ENCODE peak calls at places on chromosome 12, in six cellular contexts. One of them, this sample, is unnamed.

GRCh38 chr12:59627582-59627981 is 31.8 kb downstream of the SLC16A7 start:
- DNase-seq in GM23248: no peak
- DNase-seq in HCT116: no peak
- DNase-seq in AG20443: no peak
- DNase-seq in anterior cingulate cortex: no peak
- DNase-seq in NCI-H526 treated with DMSO at 0.1 percent for 48 hours: no peak
- DNase-seq in this sample: no peak

GRCh38 chr12:110330124-110330523 is 49.1 kb downstream of the ATP2A2 start:
- DNase-seq in GM23248: no peak
- DNase-seq in HCT116: no peak
- DNase-seq in AG20443: no peak
- DNase-seq in anterior cingulate cortex: no peak
- DNase-seq in NCI-H526 treated with DMSO at 0.1 percent for 48 hours: no peak
- DNase-seq in this sample: no peak

GRCh38 chr12:88185988-88186387 is 43.9 kb downstream of the TMTC3 start:
- DNase-seq in GM23248: peak
- DNase-seq in HCT116: peak
- DNase-seq in AG20443: peak
- DNase-seq in anterior cingulate cortex: no peak
- DNase-seq in NCI-H526 treated with DMSO at 0.1 percent for 48 hours: peak
- DNase-seq in this sample: no peak

GRCh38 chr12:63150255-63151060 is 543 bp downstream of the AVPR1A start:
- DNase-seq in GM23248: peak
- DNase-seq in HCT116: no peak
- DNase-seq in AG20443: peak
- DNase-seq in anterior cingulate cortex: no peak
- DNase-seq in NCI-H526 treated with DMSO at 0.1 percent for 48 hours: peak
- DNase-seq in this sample: no peak

GRCh38 chr12:104701301-104701700 is 244.6 kb downstream of the CHST11 start:
- DNase-seq in GM23248: no peak
- DNase-seq in HCT116: no peak
- DNase-seq in AG20443: no peak
- DNase-seq in anterior cingulate cortex: no peak
- DNase-seq in NCI-H526 treated with DMSO at 0.1 percent for 48 hours: no peak
- DNase-seq in this sample: no peak

GRCh38 chr12:93790472-93791152 is 113.4 kb downstream of the CRADD start:
- DNase-seq in GM23248: peak
- DNase-seq in HCT116: no peak
- DNase-seq in AG20443: peak
- DNase-seq in anterior cingulate cortex: no peak
- DNase-seq in NCI-H526 treated with DMSO at 0.1 percent for 48 hours: no peak
- DNase-seq in this sample: no peak

GRCh38 chr12:16763901-16764300 is 157.9 kb upstream of the LMO3 start:
- DNase-seq in GM23248: no peak
- DNase-seq in HCT116: no peak
- DNase-seq in AG20443: no peak
- DNase-seq in anterior cingulate cortex: no peak
- DNase-seq in NCI-H526 treated with DMSO at 0.1 percent for 48 hours: no peak
- DNase-seq in this sample: no peak

GRCh38 chr12:131264625-131265024 is 310.9 kb downstream of the ADGRD1 start:
- DNase-seq in GM23248: no peak
- DNase-seq in HCT116: no peak
- DNase-seq in AG20443: no peak
- DNase-seq in anterior cingulate cortex: no peak
- DNase-seq in NCI-H526 treated with DMSO at 0.1 percent for 48 hours: no peak
- DNase-seq in this sample: no peak

GRCh38 chr12:118302053-118302452 is 70.7 kb downstream of the TAOK3 start:
- DNase-seq in GM23248: peak
- DNase-seq in HCT116: no peak
- DNase-seq in AG20443: no peak
- DNase-seq in anterior cingulate cortex: no peak
- DNase-seq in NCI-H526 treated with DMSO at 0.1 percent for 48 hours: no peak
- DNase-seq in this sample: no peak

GRCh38 chr12:107320031-107320928 is 226.9 kb upstream of the CRY1 start:
- DNase-seq in GM23248: peak
- DNase-seq in HCT116: no peak
- DNase-seq in AG20443: peak
- DNase-seq in anterior cingulate cortex: no peak
- DNase-seq in NCI-H526 treated with DMSO at 0.1 percent for 48 hours: no peak
- DNase-seq in this sample: peak

GRCh38 chr12:2339022-2339431 is 286.2 kb downstream of the CACNA1C start:
- DNase-seq in GM23248: peak
- DNase-seq in HCT116: no peak
- DNase-seq in AG20443: no peak
- DNase-seq in anterior cingulate cortex: no peak
- DNase-seq in NCI-H526 treated with DMSO at 0.1 percent for 48 hours: no peak
- DNase-seq in this sample: no peak

GRCh38 chr12:22272596-22272995 is 61.9 kb downstream of the ST8SIA1 start:
- DNase-seq in GM23248: no peak
- DNase-seq in HCT116: no peak
- DNase-seq in AG20443: no peak
- DNase-seq in anterior cingulate cortex: no peak
- DNase-seq in NCI-H526 treated with DMSO at 0.1 percent for 48 hours: no peak
- DNase-seq in this sample: no peak

GRCh38 chr12:128381537-128381936 is 114.6 kb downstream of the TMEM132C start:
- DNase-seq in GM23248: no peak
- DNase-seq in HCT116: no peak
- DNase-seq in AG20443: no peak
- DNase-seq in anterior cingulate cortex: peak
- DNase-seq in NCI-H526 treated with DMSO at 0.1 percent for 48 hours: no peak
- DNase-seq in this sample: no peak

GRCh38 chr12:116838395-116838794 is 42.8 kb downstream of the HRK start:
- DNase-seq in GM23248: no peak
- DNase-seq in HCT116: no peak
- DNase-seq in AG20443: no peak
- DNase-seq in anterior cingulate cortex: no peak
- DNase-seq in NCI-H526 treated with DMSO at 0.1 percent for 48 hours: no peak
- DNase-seq in this sample: no peak

GRCh38 chr12:101267111-101267510 is 12.8 kb upstream of the UTP20 start:
- DNase-seq in GM23248: no peak
- DNase-seq in HCT116: no peak
- DNase-seq in AG20443: no peak
- DNase-seq in anterior cingulate cortex: no peak
- DNase-seq in NCI-H526 treated with DMSO at 0.1 percent for 48 hours: no peak
- DNase-seq in this sample: no peak

GRCh38 chr12:95976416-95976832 is 19.7 kb downstream of the HAL start:
- DNase-seq in GM23248: peak
- DNase-seq in HCT116: no peak
- DNase-seq in AG20443: no peak
- DNase-seq in anterior cingulate cortex: no peak
- DNase-seq in NCI-H526 treated with DMSO at 0.1 percent for 48 hours: no peak
- DNase-seq in this sample: no peak

GRCh38 chr12:9843416-9843815 is 16.1 kb downstream of the KLRF1 start:
- DNase-seq in GM23248: peak
- DNase-seq in HCT116: no peak
- DNase-seq in AG20443: no peak
- DNase-seq in anterior cingulate cortex: no peak
- DNase-seq in NCI-H526 treated with DMSO at 0.1 percent for 48 hours: no peak
- DNase-seq in this sample: no peak

GRCh38 chr12:40012709-40013108 is 93.2 kb downstream of the SLC2A13 start:
- DNase-seq in GM23248: peak
- DNase-seq in HCT116: no peak
- DNase-seq in AG20443: no peak
- DNase-seq in anterior cingulate cortex: no peak
- DNase-seq in NCI-H526 treated with DMSO at 0.1 percent for 48 hours: no peak
- DNase-seq in this sample: no peak

GRCh38 chr12:48003226-48004038 is 844 bp downstream of the COL2A1 start:
- DNase-seq in GM23248: peak
- DNase-seq in HCT116: no peak
- DNase-seq in AG20443: no peak
- DNase-seq in anterior cingulate cortex: no peak
- DNase-seq in NCI-H526 treated with DMSO at 0.1 percent for 48 hours: no peak
- DNase-seq in this sample: no peak

GRCh38 chr12:23555808-23556207 is 393.7 kb downstream of the SOX5 start:
- DNase-seq in GM23248: no peak
- DNase-seq in HCT116: no peak
- DNase-seq in AG20443: no peak
- DNase-seq in anterior cingulate cortex: no peak
- DNase-seq in NCI-H526 treated with DMSO at 0.1 percent for 48 hours: no peak
- DNase-seq in this sample: no peak

GRCh38 chr12:77728018-77728417 is 102.7 kb upstream of the NAV3 start:
- DNase-seq in GM23248: no peak
- DNase-seq in HCT116: no peak
- DNase-seq in AG20443: no peak
- DNase-seq in anterior cingulate cortex: no peak
- DNase-seq in NCI-H526 treated with DMSO at 0.1 percent for 48 hours: no peak
- DNase-seq in this sample: no peak

GRCh38 chr12:24487606-24488005 is 461.3 kb downstream of the BCAT1 start:
- DNase-seq in GM23248: no peak
- DNase-seq in HCT116: no peak
- DNase-seq in AG20443: no peak
- DNase-seq in anterior cingulate cortex: no peak
- DNase-seq in NCI-H526 treated with DMSO at 0.1 percent for 48 hours: peak
- DNase-seq in this sample: no peak

GRCh38 chr12:46825526-46826414 is at the start of gene SLC38A4:
- DNase-seq in GM23248: peak
- DNase-seq in HCT116: no peak
- DNase-seq in AG20443: peak
- DNase-seq in anterior cingulate cortex: no peak
- DNase-seq in NCI-H526 treated with DMSO at 0.1 percent for 48 hours: no peak
- DNase-seq in this sample: no peak

GRCh38 chr12:90020436-90020835 is 311.8 kb upstream of the ATP2B1 start:
- DNase-seq in GM23248: no peak
- DNase-seq in HCT116: no peak
- DNase-seq in AG20443: no peak
- DNase-seq in anterior cingulate cortex: no peak
- DNase-seq in NCI-H526 treated with DMSO at 0.1 percent for 48 hours: no peak
- DNase-seq in this sample: no peak

GRCh38 chr12:104589215-104589614 is 132.5 kb downstream of the CHST11 start:
- DNase-seq in GM23248: no peak
- DNase-seq in HCT116: no peak
- DNase-seq in AG20443: no peak
- DNase-seq in anterior cingulate cortex: no peak
- DNase-seq in NCI-H526 treated with DMSO at 0.1 percent for 48 hours: no peak
- DNase-seq in this sample: no peak

GRCh38 chr12:43282106-43282505 is 269.9 kb downstream of the ADAMTS20 start:
- DNase-seq in GM23248: peak
- DNase-seq in HCT116: peak
- DNase-seq in AG20443: peak
- DNase-seq in anterior cingulate cortex: no peak
- DNase-seq in NCI-H526 treated with DMSO at 0.1 percent for 48 hours: no peak
- DNase-seq in this sample: no peak

GRCh38 chr12:66803972-66804371 is 125.1 kb upstream of the GRIP1 start:
- DNase-seq in GM23248: peak
- DNase-seq in HCT116: no peak
- DNase-seq in AG20443: no peak
- DNase-seq in anterior cingulate cortex: no peak
- DNase-seq in NCI-H526 treated with DMSO at 0.1 percent for 48 hours: peak
- DNase-seq in this sample: no peak

GRCh38 chr12:18250313-18250916 is 10.9 kb upstream of the PIK3C2G start:
- DNase-seq in GM23248: peak
- DNase-seq in HCT116: peak
- DNase-seq in AG20443: peak
- DNase-seq in anterior cingulate cortex: no peak
- DNase-seq in NCI-H526 treated with DMSO at 0.1 percent for 48 hours: peak
- DNase-seq in this sample: no peak

GRCh38 chr12:6361834-6362233 is 13.5 kb downstream of the SCNN1A start:
- DNase-seq in GM23248: no peak
- DNase-seq in HCT116: no peak
- DNase-seq in AG20443: no peak
- DNase-seq in anterior cingulate cortex: no peak
- DNase-seq in NCI-H526 treated with DMSO at 0.1 percent for 48 hours: no peak
- DNase-seq in this sample: no peak

GRCh38 chr12:104938371-104938770 is 19.7 kb downstream of the SLC41A2 start:
- DNase-seq in GM23248: peak
- DNase-seq in HCT116: no peak
- DNase-seq in AG20443: peak
- DNase-seq in anterior cingulate cortex: no peak
- DNase-seq in NCI-H526 treated with DMSO at 0.1 percent for 48 hours: no peak
- DNase-seq in this sample: no peak

GRCh38 chr12:69655616-69656336 is 43.3 kb downstream of the BEST3 start:
- DNase-seq in GM23248: peak
- DNase-seq in HCT116: no peak
- DNase-seq in AG20443: peak
- DNase-seq in anterior cingulate cortex: no peak
- DNase-seq in NCI-H526 treated with DMSO at 0.1 percent for 48 hours: no peak
- DNase-seq in this sample: no peak

GRCh38 chr12:57157588-57158173 is 10.3 kb upstream of the LRP1-AS start:
- DNase-seq in GM23248: no peak
- DNase-seq in HCT116: no peak
- DNase-seq in AG20443: no peak
- DNase-seq in anterior cingulate cortex: no peak
- DNase-seq in NCI-H526 treated with DMSO at 0.1 percent for 48 hours: no peak
- DNase-seq in this sample: no peak

GRCh38 chr12:26318661-26319068 is 123.3 kb downstream of the SSPN start:
- DNase-seq in GM23248: peak
- DNase-seq in HCT116: no peak
- DNase-seq in AG20443: peak
- DNase-seq in anterior cingulate cortex: no peak
- DNase-seq in NCI-H526 treated with DMSO at 0.1 percent for 48 hours: no peak
- DNase-seq in this sample: no peak

GRCh38 chr12:42309996-42310395 is 15.9 kb downstream of the ZCRB1 start:
- DNase-seq in GM23248: no peak
- DNase-seq in HCT116: no peak
- DNase-seq in AG20443: no peak
- DNase-seq in anterior cingulate cortex: no peak
- DNase-seq in NCI-H526 treated with DMSO at 0.1 percent for 48 hours: no peak
- DNase-seq in this sample: no peak

GRCh38 chr12:111664961-111665865 is 20.5 kb downstream of the BRAP start:
- DNase-seq in GM23248: no peak
- DNase-seq in HCT116: no peak
- DNase-seq in AG20443: no peak
- DNase-seq in anterior cingulate cortex: peak
- DNase-seq in NCI-H526 treated with DMSO at 0.1 percent for 48 hours: no peak
- DNase-seq in this sample: no peak

GRCh38 chr12:85711735-85712390 is 124.3 kb downstream of the RASSF9 start:
- DNase-seq in GM23248: peak
- DNase-seq in HCT116: no peak
- DNase-seq in AG20443: peak
- DNase-seq in anterior cingulate cortex: no peak
- DNase-seq in NCI-H526 treated with DMSO at 0.1 percent for 48 hours: no peak
- DNase-seq in this sample: no peak

This sample was measured in T follicular helper cell.